ENCODE peak calls at places on chromosomes 4 and X, in seven cellular contexts. G is lower lobe of right lung, O is hepatocyte, F is lung, B is AG04449, X is cardiac fibroblast, C is upper lobe of left lung. N is an unnamed sample.

GRCh38 chr4:73087871-73088270 is 18.4 kb upstream of the COX18 start:
- DNase-seq in G (no peak), O (no peak), F (no peak), B (no peak), X (no peak), C (no peak), N (no peak)

GRCh38 chr4:58767598-58767997 is 1657.4 kb upstream of the IGFBP7 start:
- DNase-seq in G (no peak), O (no peak), F (no peak), B (no peak), X (no peak), C (no peak), N (no peak)

GRCh38 chr4:66741081-66741480 is 804.2 kb downstream of the CENPC start:
- DNase-seq in G (no peak), O (no peak), F (no peak), B (no peak), X (peak), C (no peak), N (no peak)

GRCh38 chr4:185396724-185397402 is at the start of gene ANKRD37:
- DNase-seq in G (peak), O (peak), F (peak), B (no peak), X (peak), C (peak), N (peak)

GRCh38 chr4:162163892-162164759 is at the start of gene FSTL5:
- DNase-seq in G (peak), O (peak), F (peak), B (no peak), X (peak), C (peak), N (no peak)

GRCh38 chrX:18133605-18134004 is 87.1 kb downstream of the BEND2 start:
- DNase-seq in G (no peak), O (no peak), F (no peak), B (no peak), X (no peak), C (no peak), N (no peak)

GRCh38 chr4:185143596-185143969 is 517 bp downstream of the SLC25A4 start:
- DNase-seq in G (peak), O (peak), F (no peak), B (no peak), X (no peak), C (peak), N (peak)

GRCh38 chrX:133726211-133726630 is 259.2 kb downstream of the GPC3 start:
- DNase-seq in G (no peak), O (peak), F (no peak), B (peak), X (peak), C (no peak), N (peak)

GRCh38 chrX:16822723-16823122 is 36.5 kb downstream of the TXLNG start:
- DNase-seq in G (no peak), O (no peak), F (no peak), B (no peak), X (peak), C (no peak), N (no peak)

GRCh38 chr4:115249808-115250207 is 136.4 kb upstream of the NDST4 start:
- DNase-seq in G (no peak), O (no peak), F (no peak), B (no peak), X (no peak), C (no peak), N (no peak)

GRCh38 chr4:158667651-158668198 is 4.0 kb downstream of the C4orf46 start:
- DNase-seq in G (no peak), O (peak), F (no peak), B (no peak), X (peak), C (no peak), N (no peak)

GRCh38 chr4:95362906-95363578 is 185.7 kb downstream of the UNC5C start:
- DNase-seq in G (no peak), O (peak), F (no peak), B (no peak), X (peak), C (no peak), N (no peak)

GRCh38 chr4:71396382-71396781 is 57.6 kb downstream of the SLC4A4 start:
- DNase-seq in G (no peak), O (peak), F (no peak), B (no peak), X (peak), C (no peak), N (no peak)

GRCh38 chrX:123976671-123977316 is 15.3 kb downstream of the STAG2 start:
- DNase-seq in G (no peak), O (peak), F (no peak), B (no peak), X (peak), C (no peak), N (no peak)

GRCh38 chr4:184688447-184688846 is 38.9 kb downstream of the PRIMPOL start:
- DNase-seq in G (no peak), O (peak), F (no peak), B (peak), X (peak), C (no peak), N (no peak)

GRCh38 chr4:87235020-87235671 is 14.7 kb upstream of the KLHL8 start:
- DNase-seq in G (no peak), O (no peak), F (no peak), B (no peak), X (peak), C (no peak), N (no peak)

GRCh38 chr4:25926473-25926872 is 12.5 kb downstream of the SMIM20 start:
- DNase-seq in G (no peak), O (no peak), F (no peak), B (no peak), X (no peak), C (no peak), N (no peak)

GRCh38 chr4:82983450-82983849 is 27.2 kb downstream of the LIN54 start:
- DNase-seq in G (no peak), O (no peak), F (no peak), B (no peak), X (no peak), C (no peak), N (no peak)

GRCh38 chrX:111376897-111377601 is 34.9 kb downstream of the DCX start:
- DNase-seq in G (no peak), O (peak), F (no peak), B (no peak), X (no peak), C (no peak), N (no peak)

GRCh38 chrX:1212532-1212931 is at the start of gene CRLF2:
- DNase-seq in G (no peak), O (no peak), F (no peak), B (no peak), X (peak), C (no peak), N (no peak)

GRCh38 chrX:56569378-56570061 is 6.1 kb downstream of the UBQLN2 start:
- DNase-seq in G (no peak), O (no peak), F (no peak), B (no peak), X (no peak), C (no peak), N (no peak)

GRCh38 chr4:87697272-87697671 is 47.2 kb downstream of the DMP1 start:
- DNase-seq in G (no peak), O (no peak), F (no peak), B (no peak), X (no peak), C (no peak), N (no peak)

GRCh38 chrX:12825801-12826200 is 34.6 kb downstream of the PRPS2 start:
- DNase-seq in G (no peak), O (no peak), F (no peak), B (no peak), X (peak), C (no peak), N (no peak)

GRCh38 chr4:185304944-185305690 is 90.6 kb downstream of the LRP2BP start:
- DNase-seq in G (peak), O (peak), F (peak), B (no peak), X (peak), C (peak), N (no peak)

GRCh38 chr4:55216871-55217635 is 91.7 kb upstream of the KDR start:
- DNase-seq in G (no peak), O (no peak), F (no peak), B (no peak), X (peak), C (no peak), N (no peak)

GRCh38 chr4:44487341-44487740 is 38.7 kb upstream of the KCTD8 start:
- DNase-seq in G (no peak), O (no peak), F (no peak), B (no peak), X (peak), C (no peak), N (peak)

GRCh38 chrX:116872931-116873330 is 410.2 kb upstream of the CT83 start:
- DNase-seq in G (no peak), O (no peak), F (no peak), B (no peak), X (no peak), C (no peak), N (no peak)

GRCh38 chr4:25144870-25145481 is 15.3 kb downstream of the SEPSECS start:
- DNase-seq in G (no peak), O (peak), F (no peak), B (no peak), X (peak), C (no peak), N (no peak)

GRCh38 chrX:100447563-100448397 is 37.7 kb upstream of the PCDH19 start:
- DNase-seq in G (no peak), O (peak), F (peak), B (no peak), X (peak), C (peak), N (no peak)

GRCh38 chr4:111639120-111639519 is 506.1 kb upstream of the FAM241A start:
- DNase-seq in G (no peak), O (peak), F (no peak), B (no peak), X (peak), C (no peak), N (no peak)

GRCh38 chr4:39330353-39330752 is 35.8 kb downstream of the RFC1 start:
- DNase-seq in G (no peak), O (no peak), F (no peak), B (no peak), X (no peak), C (peak), N (no peak)

GRCh38 chr4:40699648-40700047 is 50.1 kb upstream of the NSUN7 start:
- DNase-seq in G (no peak), O (no peak), F (no peak), B (peak), X (peak), C (no peak), N (no peak)

GRCh38 chr4:173934201-173934600 is 349.3 kb downstream of the FBXO8 start:
- DNase-seq in G (no peak), O (no peak), F (no peak), B (no peak), X (peak), C (no peak), N (no peak)

DNA sequence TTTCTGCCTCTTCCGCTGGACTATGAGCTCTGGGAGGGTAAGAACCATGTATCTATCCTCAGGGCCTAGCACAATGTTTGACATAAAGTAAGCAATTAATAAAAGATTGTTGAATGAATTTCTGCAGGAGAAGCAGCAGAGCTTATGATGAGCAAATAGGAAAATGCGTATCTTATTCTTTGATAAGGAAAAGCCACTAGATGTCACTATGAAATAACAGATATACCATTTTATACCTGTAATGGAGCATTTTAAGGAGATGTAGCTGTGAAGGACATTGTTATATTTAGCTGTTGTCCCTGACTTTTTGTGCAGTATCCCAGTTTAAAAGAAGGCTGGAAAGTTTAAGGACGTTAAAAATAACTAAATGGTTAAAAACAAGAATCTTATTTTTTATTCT is 147.2 kb upstream of the MBNL3 start:
- DNase-seq in G (no peak), O (no peak), F (no peak), B (no peak), X (peak), C (no peak), N (no peak)
- TF ChIP-seq CTCF in G (no peak), O (peak), F (no peak), B (no peak), X (no peak), C (no peak), N (peak)

DNA sequence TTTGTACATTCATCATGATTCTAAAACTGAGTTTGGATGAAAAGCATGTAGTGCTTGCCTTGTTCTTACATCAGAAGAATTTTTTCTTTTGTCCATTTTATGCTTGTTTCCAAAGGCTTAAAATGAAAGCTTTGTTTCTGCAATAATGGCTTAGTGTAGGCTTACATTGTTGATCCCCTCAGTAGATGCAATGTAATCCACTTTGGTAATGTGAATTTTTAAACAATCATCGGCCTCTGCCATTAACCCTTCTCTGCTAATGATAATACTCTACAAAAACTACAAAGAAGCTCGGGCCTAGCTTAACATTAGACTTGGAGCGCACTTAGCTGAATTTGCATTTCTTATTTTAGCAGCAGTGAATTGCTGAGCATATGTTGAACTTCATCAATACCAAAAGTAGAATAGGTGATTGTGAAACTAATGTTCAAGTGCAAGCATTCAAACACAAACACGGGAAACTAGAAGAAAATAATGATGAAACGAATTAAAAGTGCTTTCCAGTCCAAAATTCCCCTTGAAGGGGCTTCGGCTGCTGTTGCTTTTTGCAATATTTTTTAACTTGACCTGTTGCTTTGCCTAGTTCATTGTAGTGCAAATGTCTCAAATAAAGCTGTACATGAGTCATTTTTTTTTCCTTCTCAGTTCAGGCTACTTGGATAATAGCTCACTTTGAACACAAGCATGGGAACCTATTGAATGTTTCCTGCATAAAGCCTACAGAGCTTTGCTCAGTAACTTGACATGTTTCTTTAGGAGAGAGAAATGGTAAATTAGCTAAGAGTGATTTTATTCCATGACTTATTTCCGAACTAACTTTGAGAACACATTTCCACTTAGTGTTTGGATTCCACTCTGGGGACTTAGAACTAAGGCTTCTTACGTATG is 66.5 kb downstream of the SLIT2 start:
- DNase-seq in G (no peak), O (no peak), F (no peak), B (no peak), X (peak), C (no peak), N (no peak)
- H3K4me3 ChIP-seq in G (no peak), O (no peak), F (no peak), B (no peak), X (no peak), C (no peak), N (no peak)

DNA sequence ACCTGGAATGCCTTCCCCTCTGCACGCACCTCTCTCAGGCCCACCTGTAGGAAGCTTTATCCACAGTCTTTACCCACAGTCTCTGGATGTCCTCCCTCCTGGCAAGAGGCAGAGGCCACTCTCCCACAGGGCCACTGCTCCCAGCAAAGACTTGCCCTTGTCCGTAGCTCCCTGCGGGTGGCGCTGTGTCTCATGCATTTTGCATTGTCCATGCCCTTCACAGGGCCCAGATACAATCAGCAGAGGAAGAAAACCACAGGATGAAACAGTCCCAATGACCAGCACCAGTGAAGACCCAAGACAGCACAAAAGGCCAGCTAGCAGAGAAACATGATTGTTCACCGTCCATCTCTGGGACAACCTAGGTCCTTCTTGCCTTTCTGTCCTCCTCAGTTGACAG is 2.1 kb upstream of the NSG1 start:
- DNase-seq in G (no peak), O (no peak), F (no peak), B (no peak), X (peak), C (no peak), N (no peak)
- TF ChIP-seq CTCF in G (no peak), O (peak), F (no peak), B (peak), X (peak), C (no peak), N (no peak)

GRCh38 chr4:129328176-129328575 is 232.2 kb downstream of the C4orf33 start:
- DNase-seq in G (no peak), O (no peak), F (no peak), B (no peak), X (peak), C (no peak), N (no peak)
- H3K4me3 ChIP-seq in G (no peak), O (no peak), F (no peak), B (no peak), X (no peak), C (no peak), N (no peak)

GRCh38 chr4:2054217-2054616 is 4.9 kb upstream of the NAT8L start:
- DNase-seq in G (no peak), O (no peak), F (no peak), B (no peak), X (no peak), C (no peak), N (no peak)
- TF ChIP-seq CTCF in G (no peak), O (no peak), F (no peak), B (no peak), X (no peak), C (no peak), N (no peak)

GRCh38 chr4:7981738-7982394 is 42.2 kb upstream of the AFAP1 start:
- DNase-seq in G (no peak), O (no peak), F (no peak), B (no peak), X (no peak), C (peak), N (no peak)

GRCh38 chr4:7978489-7978888 is 38.8 kb upstream of the AFAP1 start:
- DNase-seq in G (no peak), O (peak), F (no peak), B (no peak), X (no peak), C (peak), N (no peak)

GRCh38 chr4:7978907-7979651 is 39.4 kb upstream of the AFAP1 start:
- DNase-seq in G (no peak), O (no peak), F (no peak), B (no peak), X (no peak), C (no peak), N (no peak)

GRCh38 chr4:7979652-7979968 is 39.9 kb upstream of the AFAP1 start:
- DNase-seq in G (no peak), O (no peak), F (no peak), B (no peak), X (no peak), C (no peak), N (no peak)

DNA sequence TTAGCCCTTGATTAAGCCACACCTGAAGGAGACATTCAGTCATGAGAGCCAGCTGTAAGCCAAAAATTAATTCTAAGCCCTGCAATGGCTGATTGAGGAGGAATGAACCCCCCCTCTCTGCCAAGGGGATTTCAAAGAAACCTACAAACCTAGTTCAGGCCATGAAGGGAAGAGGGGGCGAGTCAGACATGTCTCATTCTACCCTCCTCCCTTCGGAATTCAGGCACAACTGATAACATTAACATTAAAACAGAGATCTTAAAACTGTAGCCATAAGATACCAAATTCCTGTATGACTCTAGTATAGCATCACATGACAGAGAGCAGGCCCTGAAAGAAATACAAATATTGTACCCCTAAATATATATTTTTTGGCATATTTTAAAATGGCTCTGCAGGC is 40.4 kb upstream of the AFAP1 start:
- DNase-seq in G (no peak), O (no peak), F (no peak), B (no peak), X (no peak), C (no peak), N (no peak)
- H3K4me3 ChIP-seq in G (no peak), O (no peak), F (no peak), B (no peak), X (no peak), C (no peak), N (no peak)

DNA sequence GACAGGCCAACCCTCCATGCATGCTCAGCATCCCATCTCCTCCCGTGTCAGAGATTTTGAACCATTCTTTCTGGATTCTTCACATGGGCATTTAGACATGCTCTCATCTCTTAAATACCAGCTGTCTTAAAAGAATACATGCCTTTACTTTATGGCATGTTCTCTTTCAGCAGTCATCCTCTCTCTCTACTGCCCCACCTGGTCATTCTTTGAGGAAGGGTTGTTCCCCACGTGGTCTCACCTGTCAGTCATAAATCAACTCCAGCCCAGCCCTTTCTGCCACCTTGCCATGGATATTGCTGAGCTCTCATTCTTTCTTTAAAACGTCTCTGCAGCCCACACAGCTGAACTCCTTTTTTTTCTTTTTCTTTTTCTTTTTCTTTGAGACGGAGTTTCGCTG is 111.3 kb downstream of the ARHGAP10 start:
- DNase-seq in G (no peak), O (peak), F (no peak), B (no peak), X (no peak), C (no peak), N (no peak)
- TF ChIP-seq CTCF in G (no peak), O (peak), F (no peak), B (no peak), X (peak), C (no peak), N (no peak)